ENCODE peak calls at places on chromosomes 2 and 18, in four cellular contexts. A is stimulated activated CD4-positive, alpha-beta T cell treated with anti-CD3 and anti-CD28 coated beads, Interleukin-4, amount 100 ng/mL, for 24 hours; O is GM19239; N is endothelial cell. Z is an unnamed sample.
A peak's percentile ranks its signal among the peaks of the same experiment; 100 is the strongest.

GRCh38 chr2:100588071-100588786 is 25.4 kb downstream of the PDCL3 start:
- DNase-seq in A (no peak), N (no peak), O (no peak), Z (peak; percentile 73)

GRCh38 chr2:240713071-240713927 is 21.6 kb downstream of the AQP12A start:
- DNase-seq in A (no peak), O (no peak), N (no peak), Z (no peak)

GRCh38 chr2:167844714-167845530 is 402.5 kb downstream of the STK39 start:
- DNase-seq in O (no peak), N (no peak), A (no peak), Z (no peak)

GRCh38 chr18:23269931-23270330 is 134.6 kb downstream of the CABLES1 start:
- DNase-seq in N (no peak), O (no peak), A (no peak), Z (no peak)

GRCh38 chr2:237254911-237255578 is 158.9 kb downstream of the COL6A3 start:
- DNase-seq in O (no peak), N (no peak), A (no peak), Z (no peak)

GRCh38 chr2:7773362-7773973 is 856.3 kb downstream of the RNF144A start:
- DNase-seq in A (peak; percentile 41), N (no peak), O (peak; percentile 7), Z (peak; percentile 40)

GRCh38 chr2:40097691-40098376 is 318.8 kb upstream of the THUMPD2 start:
- DNase-seq in A (no peak), O (no peak), N (no peak), Z (no peak)

GRCh38 chr18:68840554-68841263 is 42.8 kb downstream of the CCDC102B start:
- DNase-seq in O (no peak), A (no peak), N (no peak), Z (no peak)

GRCh38 chr2:64586054-64586453 is 61.9 kb downstream of the AFTPH start:
- DNase-seq in N (no peak), O (no peak), A (no peak), Z (no peak)

GRCh38 chr18:56696966-56697365 is 45.8 kb downstream of the WDR7 start:
- DNase-seq in N (no peak), A (no peak), O (no peak), Z (no peak)

GRCh38 chr2:112494839-112495238 is 12.9 kb downstream of the TTL start:
- DNase-seq in O (no peak), A (no peak), N (no peak), Z (no peak)

GRCh38 chr18:8462651-8463185 is 146.5 kb upstream of the RAB12 start:
- DNase-seq in O (no peak), N (no peak), A (no peak), Z (no peak)

GRCh38 chr2:238913931-238914647 is 66.2 kb downstream of the TWIST2 start:
- DNase-seq in A (no peak), O (no peak), N (no peak), Z (no peak)

GRCh38 chr2:219087848-219088247 is 27.1 kb upstream of the IHH start:
- DNase-seq in A (no peak), O (no peak), N (no peak), Z (no peak)

GRCh38 chr2:27922842-27923241 is 32.3 kb downstream of the BABAM2 start:
- DNase-seq in A (no peak), N (no peak), O (no peak), Z (no peak)

GRCh38 chr2:44280869-44281268 is 5.6 kb downstream of the SLC3A1 start:
- DNase-seq in N (no peak), A (no peak), O (no peak), Z (no peak)

GRCh38 chr2:179751184-179751809 is 110.1 kb downstream of the ZNF385B start:
- DNase-seq in O (no peak), A (no peak), N (no peak), Z (no peak)

GRCh38 chr2:152635635-152636298 is 81.5 kb downstream of the PRPF40A start:
- DNase-seq in O (peak; percentile 36), A (peak; percentile 75), N (peak; percentile 79), Z (peak; percentile 68)

GRCh38 chr2:230899287-230899686 is 25.8 kb downstream of the GPR55 start:
- DNase-seq in O (no peak), N (peak; percentile 31), A (no peak), Z (no peak)

GRCh38 chr2:27804146-27804545 is 32.6 kb downstream of the MRPL33 start:
- DNase-seq in A (no peak), N (no peak), O (no peak), Z (no peak)

GRCh38 chr18:58143391-58143790 is 99.4 kb downstream of the NEDD4L start:
- DNase-seq in N (no peak), A (no peak), O (no peak), Z (no peak)

GRCh38 chr2:190344275-190344827 is 962 bp downstream of the INPP1 start:
- DNase-seq in A (no peak), N (no peak), O (peak; percentile 40), Z (no peak)

GRCh38 chr18:68721681-68722583 is 7.0 kb upstream of the TMX3 start:
- DNase-seq in A (no peak), N (no peak), O (peak; percentile 24), Z (peak; percentile 41)

GRCh38 chr2:119674711-119675500 is 4.1 kb upstream of the TMEM177 start:
- DNase-seq in N (no peak), A (no peak), O (no peak), Z (no peak)

GRCh38 chr18:8424917-8425725 is 184.1 kb upstream of the RAB12 start:
- DNase-seq in A (no peak), N (no peak), O (no peak), Z (no peak)

GRCh38 chr18:71942433-71942832 is 601.7 kb downstream of the CBLN2 start:
- DNase-seq in N (no peak), O (no peak), A (no peak), Z (no peak)

GRCh38 chr2:141029424-141030078 is 1101.3 kb downstream of the LRP1B start:
- DNase-seq in A (no peak), O (no peak), N (no peak), Z (no peak)

GRCh38 chr2:22110244-22110651 is 986.5 kb downstream of the TDRD15 start:
- DNase-seq in N (no peak), O (no peak), A (no peak), Z (no peak)

GRCh38 chr2:239370403-239370802 is 30.4 kb downstream of the HDAC4 start:
- DNase-seq in O (no peak), N (no peak), A (no peak), Z (no peak)

GRCh38 chr18:58025733-58026132 is 18.3 kb upstream of the NEDD4L start:
- DNase-seq in O (no peak), A (no peak), N (no peak), Z (no peak)

GRCh38 chr2:32805104-32806095 is 141.4 kb upstream of the LTBP1 start:
- DNase-seq in N (no peak), O (no peak), A (no peak), Z (no peak)

GRCh38 chr2:120632796-120633646 is 102.6 kb upstream of the GLI2 start:
- DNase-seq in N (no peak), A (no peak), O (no peak), Z (no peak)

GRCh38 chr2:80086831-80087230 is 217.7 kb downstream of the LRRTM1 start:
- DNase-seq in A (no peak), N (no peak), O (no peak), Z (no peak)

Z was measured in immature natural killer cell.